ENCODE peak calls at places on chromosomes 6 and 20, in seven cellular contexts. F is GM12878, J is K562, W is H1, V is A549, I is tibial nerve, T is stomach. H is an unnamed sample.

GRCh38 chr6:169894377-169894960 is 143.0 kb downstream of the ERMARD start:
- DNase-seq in F (no peak), W (no peak), J (no peak), V (no peak), T (no peak), I (no peak), H (peak)

GRCh38 chr20:45402946-45403345 is 5.1 kb upstream of the DBNDD2 start:
- DNase-seq in W (no peak), I (no peak), V (no peak), J (no peak), F (no peak), T (no peak), H (no peak)

GRCh38 chr6:46903175-46903574 is 18.6 kb downstream of the ADGRF5 start:
- DNase-seq in F (no peak), I (no peak), J (no peak), W (no peak), V (no peak), T (no peak), H (peak)

GRCh38 chr6:31403283-31403989 is at the start of gene MICA:
- DNase-seq in W (peak), V (peak), I (peak), T (peak), J (peak), F (no peak), H (peak)

GRCh38 chr6:150631283-150631981 is 31.7 kb downstream of the PLEKHG1 start:
- DNase-seq in I (no peak), W (no peak), F (no peak), J (no peak), T (no peak), V (no peak), H (no peak)

GRCh38 chr6:168507297-168507696 is 66.3 kb downstream of the SMOC2 start:
- DNase-seq in T (no peak), J (no peak), V (no peak), W (peak), I (no peak), F (no peak), H (no peak)

GRCh38 chr6:97059473-97059872 is 134.9 kb downstream of the KLHL32 start:
- DNase-seq in F (peak), J (peak), W (no peak), V (peak), T (no peak), I (no peak), H (no peak)

GRCh38 chr20:17024513-17025105 is 202.2 kb upstream of the PCSK2 start:
- DNase-seq in W (no peak), F (no peak), V (peak), J (no peak), T (no peak), I (no peak), H (no peak)

GRCh38 chr6:31967926-31968320 is 4.0 kb downstream of the DXO start:
- DNase-seq in W (no peak), F (no peak), T (no peak), I (no peak), V (no peak), J (no peak), H (no peak)

GRCh38 chr20:38975539-38976120 is 13.5 kb downstream of the DHX35 start:
- DNase-seq in V (no peak), W (no peak), T (no peak), F (no peak), I (no peak), J (peak), H (no peak)

GRCh38 chr6:169574420-169574819 is 127.4 kb downstream of the WDR27 start:
- DNase-seq in J (no peak), I (no peak), V (no peak), F (no peak), T (no peak), W (no peak), H (peak)

GRCh38 chr6:6790393-6790792 is 201.9 kb downstream of the LY86 start:
- DNase-seq in V (no peak), I (no peak), W (no peak), J (no peak), T (no peak), F (no peak), H (no peak)

GRCh38 chr20:19275630-19276071 is 63.2 kb downstream of the SLC24A3 start:
- DNase-seq in W (no peak), I (peak), J (no peak), F (no peak), V (no peak), T (peak), H (peak)

GRCh38 chr6:46419576-46420002 is 71.7 kb downstream of the RCAN2 start:
- DNase-seq in T (peak), F (peak), W (peak), J (peak), I (peak), V (peak), H (peak)

GRCh38 chr6:33126101-33126714 is 50.4 kb downstream of the HLA-DPB1 start:
- DNase-seq in T (peak), I (peak), J (peak), W (peak), F (no peak), V (peak), H (peak)

GRCh38 chr6:83132121-83132520 is 60.9 kb downstream of the PGM3 start:
- DNase-seq in J (peak), T (no peak), V (no peak), F (no peak), I (no peak), W (no peak), H (no peak)

GRCh38 chr20:37447688-37448087 is 73.4 kb upstream of the NNAT start:
- DNase-seq in J (no peak), T (no peak), V (no peak), I (no peak), W (no peak), F (no peak), H (no peak)

GRCh38 chr20:23120936-23121765 is 35.0 kb upstream of the CD93 start:
- DNase-seq in J (peak), F (no peak), T (no peak), V (no peak), I (no peak), W (no peak), H (no peak)

GRCh38 chr6:169617562-169617961 is 84.3 kb downstream of the WDR27 start:
- DNase-seq in V (no peak), W (no peak), J (no peak), T (no peak), F (no peak), I (no peak), H (no peak)

GRCh38 chr20:58574469-58574868 is 59.3 kb upstream of the APCDD1L start:
- DNase-seq in F (no peak), I (no peak), V (no peak), J (no peak), W (no peak), T (no peak), H (no peak)

GRCh38 chr6:140782941-140783340 is 1349.8 kb upstream of the GJE1 start:
- DNase-seq in W (no peak), V (no peak), T (no peak), I (no peak), F (no peak), J (no peak), H (no peak)

GRCh38 chr6:151263967-151264366 is 24.2 kb downstream of the AKAP12 start:
- DNase-seq in T (no peak), W (no peak), I (peak), V (no peak), J (no peak), F (no peak), H (peak)

GRCh38 chr6:33696076-33696475 is 15.4 kb downstream of the UQCC2 start:
- DNase-seq in W (no peak), J (no peak), F (no peak), I (no peak), T (no peak), V (no peak), H (no peak)

GRCh38 chr6:33298773-33299236 is at the start of gene RGL2:
- DNase-seq in W (no peak), J (peak), V (peak), T (peak), F (no peak), I (peak), H (peak)

GRCh38 chr20:15252289-15252688 is 914.9 kb upstream of the FLRT3 start:
- DNase-seq in J (no peak), T (no peak), W (no peak), I (no peak), F (no peak), V (no peak), H (no peak)

GRCh38 chr6:86942761-86943526 is 5.6 kb downstream of the HTR1E start:
- DNase-seq in F (no peak), V (no peak), I (no peak), T (no peak), W (no peak), J (no peak), H (no peak)

GRCh38 chr6:34534656-34535055 is 21.5 kb downstream of the SPDEF start:
- DNase-seq in T (no peak), W (no peak), F (no peak), J (no peak), V (no peak), I (no peak), H (no peak)

GRCh38 chr6:166553563-166554271 is 32.8 kb downstream of the RAMACL start:
- DNase-seq in V (no peak), J (no peak), I (peak), T (no peak), F (no peak), W (no peak), H (no peak)

GRCh38 chr6:170444056-170444505 is 109.0 kb downstream of the PSMB1 start:
- DNase-seq in W (no peak), I (no peak), J (no peak), V (no peak), F (no peak), T (no peak), H (no peak)

GRCh38 chr6:154932562-154933027 is 62.5 kb upstream of the TIAM2 start:
- DNase-seq in V (peak), W (no peak), F (no peak), I (no peak), T (no peak), J (no peak), H (no peak)

GRCh38 chr6:30481213-30481964 is 7.9 kb upstream of the HLA-E start:
- DNase-seq in F (no peak), T (no peak), I (no peak), W (peak), V (no peak), J (no peak), H (peak)

GRCh38 chr6:55176958-55177357 is 2.6 kb downstream of the HCRTR2 start:
- DNase-seq in T (no peak), W (no peak), J (no peak), V (no peak), F (no peak), I (no peak), H (no peak)

GRCh38 chr6:7960848-7961247 is 50.3 kb upstream of the TXNDC5 start:
- DNase-seq in W (no peak), J (no peak), I (no peak), F (peak), T (no peak), V (no peak), H (no peak)

GRCh38 chr6:79186564-79186963 is 47.9 kb downstream of the HMGN3 start:
- DNase-seq in J (no peak), V (no peak), T (no peak), I (no peak), W (no peak), F (no peak), H (no peak)

GRCh38 chr6:105077592-105078463 is 102.0 kb downstream of the POPDC3 start:
- DNase-seq in F (no peak), W (no peak), V (peak), T (no peak), I (no peak), J (peak), H (no peak)

GRCh38 chr6:142993977-142994376 is 49.0 kb upstream of the HIVEP2 start:
- DNase-seq in T (no peak), J (no peak), I (no peak), V (no peak), W (no peak), F (no peak), H (no peak)

GRCh38 chr6:166567107-166567506 is 19.4 kb downstream of the RAMACL start:
- DNase-seq in F (no peak), W (no peak), J (no peak), V (no peak), I (no peak), T (no peak), H (no peak)

GRCh38 chr6:135731116-135731515 is 120.4 kb upstream of the PDE7B start:
- DNase-seq in J (no peak), T (no peak), V (no peak), F (no peak), W (no peak), I (no peak), H (no peak)

GRCh38 chr6:35728663-35729348 is 8.0 kb upstream of the ARMC12 start:
- DNase-seq in W (no peak), V (no peak), J (peak), I (no peak), F (no peak), T (peak), H (peak)

GRCh38 chr6:35729349-35729678 is 7.5 kb upstream of the ARMC12 start:
- DNase-seq in T (no peak), I (no peak), F (no peak), W (no peak), J (no peak), V (no peak), H (no peak)

GRCh38 chr6:35725721-35726438 is 11.0 kb upstream of the ARMC12 start:
- DNase-seq in J (no peak), T (peak), V (peak), W (no peak), F (no peak), I (peak), H (no peak)

GRCh38 chr6:35727935-35728662 is 8.7 kb upstream of the ARMC12 start:
- DNase-seq in F (no peak), W (peak), T (peak), J (peak), I (peak), V (peak), H (peak)

GRCh38 chr6:35727206-35727934 is 9.5 kb upstream of the ARMC12 start:
- DNase-seq in V (peak), I (peak), J (peak), W (peak), F (no peak), T (peak), H (no peak)
- TF ChIP-seq EP300 in V (no peak), I (peak), J (no peak), W (no peak), F (no peak), T (peak), H (peak)

GRCh38 chr6:109237082-109237985 is 142.0 kb downstream of the CEP57L1 start:
- DNase-seq in J (peak), V (no peak), T (no peak), I (no peak), W (no peak), F (no peak), H (no peak)
- TF ChIP-seq EP300 in J (peak), V (no peak), T (no peak), I (no peak), W (no peak), F (no peak), H (no peak)

GRCh38 chr20:35465976-35466375 is 10.6 kb downstream of the CEP250 start:
- DNase-seq in V (no peak), W (no peak), I (no peak), F (no peak), T (no peak), J (no peak), H (no peak)

GRCh38 chr20:35466856-35467255 is 11.5 kb downstream of the CEP250 start:
- DNase-seq in F (no peak), V (no peak), J (no peak), W (no peak), I (no peak), T (no peak), H (no peak)

GRCh38 chr20:35467339-35468224 is 12.2 kb downstream of the CEP250 start:
- DNase-seq in W (no peak), J (no peak), V (peak), I (no peak), T (no peak), F (no peak), H (no peak)

GRCh38 chr20:35472209-35472608 is 16.8 kb downstream of the CEP250 start:
- DNase-seq in J (no peak), V (no peak), T (no peak), I (no peak), F (no peak), W (no peak), H (no peak)

GRCh38 chr20:35468671-35469334 is 13.4 kb downstream of the CEP250 start:
- DNase-seq in F (no peak), J (no peak), V (no peak), I (no peak), W (no peak), T (no peak), H (no peak)
- TF ChIP-seq EP300 in F (no peak), J (no peak), V (no peak), I (no peak), W (no peak), T (no peak), H (no peak)

GRCh38 chr6:75458895-75459294 is 34.7 kb downstream of the FILIP1 start:
- DNase-seq in W (no peak), J (no peak), T (no peak), I (no peak), F (no peak), V (peak), H (no peak)
- TF ChIP-seq EP300 in W (no peak), J (no peak), T (no peak), I (peak), F (no peak), V (peak), H (no peak)

GRCh38 chr20:24769878-24770627 is 179.0 kb upstream of the CST7 start:
- DNase-seq in I (no peak), T (peak), F (no peak), W (no peak), V (no peak), J (no peak), H (peak)

GRCh38 chr20:24767623-24768100 is 181.4 kb upstream of the CST7 start:
- DNase-seq in V (no peak), T (peak), F (no peak), J (no peak), I (no peak), W (no peak), H (no peak)

GRCh38 chr20:24768977-24769675 is 179.9 kb upstream of the CST7 start:
- DNase-seq in W (no peak), I (no peak), J (no peak), T (peak), V (no peak), F (no peak), H (peak)

GRCh38 chr20:24766826-24767622 is 182.0 kb upstream of the CST7 start:
- DNase-seq in V (no peak), W (no peak), F (no peak), T (peak), I (no peak), J (no peak), H (peak)

DNA sequence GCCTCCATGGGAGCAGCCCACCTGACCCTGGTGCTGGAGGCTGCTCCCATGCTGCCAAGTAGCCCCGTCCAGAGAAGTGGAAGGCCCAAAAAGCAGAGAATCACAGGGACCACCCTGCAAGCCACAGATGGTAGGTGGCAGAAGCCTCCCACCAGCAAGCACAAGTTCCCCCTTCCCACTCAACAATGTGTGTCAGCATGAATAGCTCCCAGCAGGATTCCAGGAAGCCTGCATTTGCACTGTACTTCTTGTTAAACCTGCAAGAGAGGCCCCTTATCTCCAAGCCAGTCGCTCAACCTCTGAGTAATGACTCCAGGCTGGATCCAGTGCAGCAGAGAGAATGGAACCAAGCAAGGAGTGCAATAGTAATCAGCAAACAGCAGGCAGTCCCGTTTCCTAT is 180.8 kb upstream of the CST7 start:
- DNase-seq in I (no peak), F (no peak), J (no peak), W (no peak), T (no peak), V (no peak), H (peak)
- TF ChIP-seq EP300 in I (no peak), F (no peak), J (no peak), W (no peak), T (no peak), V (no peak), H (no peak)

GRCh38 chr20:31842471-31843157 is 2.8 kb downstream of the FOXS1 start:
- DNase-seq in V (peak), I (no peak), J (no peak), F (no peak), W (no peak), T (no peak), H (no peak)
- TF ChIP-seq EP300 in V (no peak), I (no peak), J (no peak), F (no peak), W (no peak), T (no peak), H (no peak)

GRCh38 chr6:107789361-107789760 is 34.8 kb downstream of the SCML4 start:
- DNase-seq in V (no peak), I (no peak), W (peak), J (no peak), F (no peak), T (no peak), H (no peak)

GRCh38 chr6:107784669-107785068 is 39.4 kb downstream of the SCML4 start:
- DNase-seq in F (no peak), V (no peak), W (peak), I (no peak), J (no peak), T (no peak), H (no peak)

GRCh38 chr6:107787589-107787960 is 36.5 kb downstream of the SCML4 start:
- DNase-seq in I (no peak), W (no peak), T (no peak), F (no peak), V (no peak), J (no peak), H (no peak)

GRCh38 chr6:107786179-107786578 is 37.9 kb downstream of the SCML4 start:
- DNase-seq in V (no peak), F (no peak), T (no peak), W (peak), I (no peak), J (no peak), H (no peak)

DNA sequence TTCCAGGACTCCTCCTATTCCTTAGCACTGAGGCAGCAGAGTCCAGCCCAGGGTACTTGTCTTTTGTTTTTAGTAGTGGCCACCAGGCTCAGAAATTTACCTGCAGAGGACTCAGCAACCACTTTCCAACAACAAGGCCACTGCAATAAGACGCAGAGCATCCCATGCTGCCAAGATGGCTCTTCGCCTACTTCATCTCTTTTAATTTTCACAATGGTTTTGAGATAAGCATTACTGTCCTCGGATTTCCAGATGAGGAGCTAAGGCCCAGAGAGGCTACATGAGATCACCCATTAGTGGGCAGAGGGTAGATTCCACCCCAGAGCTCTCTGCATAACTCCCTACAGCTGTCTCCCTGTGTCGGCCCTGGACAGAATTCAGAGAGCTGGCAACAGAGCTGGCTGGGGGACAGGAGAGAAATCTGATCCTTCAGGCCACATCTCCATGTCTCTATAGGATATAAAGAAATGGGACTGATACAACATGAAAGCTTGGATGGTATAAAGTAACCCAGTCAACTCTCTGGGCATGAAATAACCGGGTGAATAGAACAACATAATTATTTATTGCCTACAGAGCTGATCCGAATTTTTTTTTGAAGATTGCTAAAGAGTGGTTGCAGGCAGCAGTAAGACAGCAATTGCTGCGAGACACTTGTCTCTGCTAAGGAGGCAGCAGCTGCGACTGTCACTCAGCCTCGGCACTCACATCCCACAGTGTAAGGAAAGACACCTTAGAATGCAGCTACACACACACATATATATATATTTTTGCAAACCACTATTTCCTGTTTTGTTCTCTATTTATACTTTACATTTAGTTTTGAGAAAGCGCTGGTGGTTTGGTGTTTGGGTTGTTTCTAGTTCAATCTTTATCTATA is 37.2 kb downstream of the SCML4 start:
- DNase-seq in W (peak), F (peak), V (no peak), J (no peak), T (no peak), I (no peak), H (no peak)
- TF ChIP-seq EP300 in W (no peak), F (no peak), V (no peak), J (no peak), T (no peak), I (no peak), H (no peak)